ENCODE peak calls at places on chromosomes 1 and 21, in eight cellular contexts. O, T, K, H, Q, F, G and I are unnamed samples.
A peak's percentile ranks its signal among the peaks of the same experiment; 100 is the strongest.

GRCh38 chr1:164092603-164093353 is 466.2 kb upstream of the PBX1 start:
- DNase-seq in H (no peak), K (no peak), O (no peak), Q (no peak), F (no peak), G (no peak), T (no peak), I (peak; percentile 2)

GRCh38 chr1:212559929-212560328 is 48.6 kb upstream of the ATF3 start:
- DNase-seq in H (no peak), Q (no peak), G (no peak), T (no peak), K (no peak), O (no peak), F (no peak), I (no peak)

GRCh38 chr1:153389394-153389793 is 1.5 kb downstream of the S100A8 start:
- DNase-seq in T (no peak), G (no peak), F (no peak), Q (no peak), O (no peak), K (no peak), H (no peak), I (no peak)

GRCh38 chr1:179293340-179294327 is at the start of gene SOAT1:
- DNase-seq in O (peak; percentile 70), T (peak; percentile 94), H (peak; percentile 96), F (peak; percentile 84), G (peak; percentile 94), K (peak; percentile 74), Q (peak; percentile 93), I (peak; percentile 90)

GRCh38 chr21:29323189-29323588 is 24.5 kb downstream of the BACH1 start:
- DNase-seq in T (no peak), H (no peak), Q (no peak), F (no peak), K (no peak), O (no peak), G (no peak), I (no peak)

GRCh38 chr1:83796409-83796808 is 202.5 kb downstream of the TTLL7 start:
- DNase-seq in F (no peak), G (no peak), Q (no peak), H (no peak), O (no peak), T (peak; percentile 68), K (no peak), I (no peak)

GRCh38 chr1:109880961-109881894 is 29.4 kb upstream of the CSF1 start:
- DNase-seq in Q (no peak), K (no peak), F (no peak), T (no peak), G (no peak), O (no peak), H (no peak), I (peak; percentile 31)

GRCh38 chr1:117239467-117239866 is 28.7 kb upstream of the VTCN1 start:
- DNase-seq in F (no peak), O (no peak), G (no peak), K (no peak), H (no peak), Q (no peak), T (no peak), I (no peak)

GRCh38 chr1:21238141-21238800 is 52.0 kb downstream of the ECE1 start:
- DNase-seq in H (no peak), O (no peak), F (no peak), K (peak; percentile 82), Q (no peak), T (peak; percentile 77), G (peak; percentile 57), I (no peak)

GRCh38 chr1:106080608-106081325 is 975.7 kb upstream of the PRMT6 start:
- DNase-seq in H (peak; percentile 43), T (no peak), O (no peak), G (no peak), Q (no peak), K (no peak), F (no peak), I (no peak)

GRCh38 chr1:183901748-183902341 is 96.9 kb downstream of the RGL1 start:
- DNase-seq in O (no peak), T (no peak), G (no peak), K (no peak), H (no peak), F (no peak), Q (no peak), I (peak; percentile 56)

GRCh38 chr1:83860506-83861221 is 138.3 kb downstream of the TTLL7 start:
- DNase-seq in Q (peak; percentile 58), O (no peak), F (no peak), T (peak; percentile 11), K (peak; percentile 57), H (peak; percentile 86), G (no peak), I (peak; percentile 45)

GRCh38 chr1:66533804-66534745 is at the start of gene SGIP1:
- DNase-seq in K (no peak), G (peak; percentile 66), H (peak; percentile 65), O (peak; percentile 68), T (peak; percentile 85), Q (peak; percentile 23), F (no peak), I (peak; percentile 79)

GRCh38 chr21:36261459-36261858 is 58.5 kb upstream of the MORC3 start:
- DNase-seq in F (no peak), G (no peak), H (no peak), O (no peak), Q (no peak), T (no peak), K (no peak), I (no peak)

GRCh38 chr1:19385869-19386591 is 73.9 kb downstream of the SLC66A1 start:
- DNase-seq in K (no peak), F (no peak), O (no peak), H (no peak), Q (peak; percentile 30), G (peak; percentile 79), T (peak; percentile 73), I (peak; percentile 77)

GRCh38 chr21:21010698-21011097 is 12.5 kb downstream of the NCAM2 start:
- DNase-seq in K (no peak), H (no peak), F (no peak), Q (no peak), G (no peak), O (no peak), T (no peak), I (no peak)

GRCh38 chr21:29168874-29169273 is 38.4 kb downstream of the MAP3K7CL start:
- DNase-seq in T (no peak), G (no peak), O (no peak), K (peak; percentile 87), H (no peak), F (no peak), Q (no peak), I (no peak)

GRCh38 chr1:37808369-37809319 is 636 bp upstream of the YRDC start:
- DNase-seq in F (peak; percentile 60), T (peak; percentile 93), K (peak; percentile 75), G (peak; percentile 94), H (peak; percentile 89), Q (peak; percentile 15), O (peak; percentile 51), I (peak; percentile 75)

GRCh38 chr1:2471159-2471471 is 5.0 kb upstream of the PLCH2 start:
- DNase-seq in Q (no peak), K (no peak), G (no peak), T (no peak), H (no peak), F (no peak), O (no peak), I (no peak)

GRCh38 chr1:153795325-153795837 is 20.2 kb downstream of the SLC27A3 start:
- DNase-seq in O (no peak), T (no peak), G (no peak), H (no peak), Q (no peak), F (no peak), K (no peak), I (no peak)

GRCh38 chr1:103190746-103191145 is 82.4 kb upstream of the COL11A1 start:
- DNase-seq in H (no peak), K (no peak), F (no peak), G (no peak), T (peak; percentile 65), O (no peak), Q (no peak), I (no peak)

GRCh38 chr1:111234866-111235265 is 7.4 kb downstream of the CHI3L2 start:
- DNase-seq in F (no peak), H (no peak), O (no peak), T (peak; percentile 50), G (no peak), K (peak; percentile 83), Q (no peak), I (no peak)

GRCh38 chr1:234324668-234325225 is 48.5 kb upstream of the COA6 start:
- DNase-seq in O (no peak), T (no peak), Q (no peak), H (no peak), G (no peak), F (no peak), K (no peak), I (no peak)

GRCh38 chr1:60970081-60970509 is 112.3 kb upstream of the NFIA start:
- DNase-seq in H (peak; percentile 66), K (peak; percentile 46), G (no peak), F (peak; percentile 51), T (no peak), O (no peak), Q (no peak), I (peak; percentile 53)

GRCh38 chr1:164599272-164599671 is 40.3 kb downstream of the PBX1 start:
- DNase-seq in H (no peak), T (no peak), F (no peak), K (no peak), Q (no peak), G (no peak), O (no peak), I (no peak)

GRCh38 chr1:46262508-46262907 is 14.9 kb downstream of the RAD54L start:
- DNase-seq in O (no peak), H (no peak), K (no peak), F (no peak), G (no peak), T (no peak), Q (no peak), I (no peak)

GRCh38 chr21:15293251-15293650 is 228.5 kb upstream of the NRIP1 start:
- DNase-seq in G (peak; percentile 36), F (no peak), Q (no peak), K (peak; percentile 83), T (peak; percentile 67), H (peak; percentile 42), O (peak; percentile 13), I (peak; percentile 96)

GRCh38 chr1:11175461-11175860 is 13.7 kb upstream of the ANGPTL7 start:
- DNase-seq in G (no peak), H (no peak), F (no peak), K (no peak), Q (no peak), O (no peak), T (no peak), I (no peak)

GRCh38 chr1:152912471-152912870 is 4.1 kb downstream of the IVL start:
- DNase-seq in Q (no peak), T (no peak), F (no peak), G (no peak), O (no peak), K (no peak), H (no peak), I (no peak)

GRCh38 chr1:228141082-228141870 is 1.2 kb downstream of the GUK1 start:
- DNase-seq in F (no peak), T (peak; percentile 40), Q (peak; percentile 68), H (no peak), O (no peak), G (peak; percentile 81), K (peak; percentile 42), I (peak; percentile 85)

GRCh38 chr1:906532-907420 is 16.9 kb upstream of the SAMD11 start:
- DNase-seq in G (peak; percentile 77), H (peak; percentile 43), T (no peak), F (no peak), Q (peak; percentile 11), K (peak; percentile 65), O (no peak), I (no peak)

GRCh38 chr1:59329412-59330053 is 32.6 kb downstream of the FGGY start:
- DNase-seq in F (no peak), G (no peak), H (no peak), K (peak; percentile 74), T (no peak), O (no peak), Q (no peak), I (no peak)

GRCh38 chr1:182270731-182271130 is 120.9 kb downstream of the GLUL start:
- DNase-seq in G (no peak), K (no peak), H (no peak), O (no peak), T (no peak), Q (no peak), F (no peak), I (no peak)

GRCh38 chr1:8461341-8462110 is 143.6 kb downstream of the SLC45A1 start:
- DNase-seq in Q (no peak), G (no peak), K (no peak), H (no peak), T (no peak), O (no peak), F (no peak), I (no peak)